ENCODE peak calls at places on chromosomes 12 and 14, in eight cellular contexts. A, K, D, U, T, W, Z and C are unnamed samples.

GRCh38 chr12:102120564-102120873 is 536 bp downstream of the PARPBP start:
- DNase-seq in A (no peak), K (no peak), D (no peak), U (no peak), T (no peak), W (no peak), Z (peak; percentile 20), C (no peak)

GRCh38 chr12:103905730-103906349 is 24.4 kb upstream of the HSP90B1 start:
- DNase-seq in A (no peak), K (no peak), D (no peak), U (no peak), T (no peak), W (no peak), Z (no peak), C (no peak)

GRCh38 chr12:128570191-128571065 is 253.3 kb downstream of the SLC15A4 start:
- DNase-seq in A (no peak), K (no peak), D (no peak), U (no peak), T (no peak), W (peak; percentile 14), Z (no peak), C (no peak)

GRCh38 chr12:90024261-90024660 is 315.6 kb upstream of the ATP2B1 start:
- DNase-seq in A (no peak), K (no peak), D (no peak), U (no peak), T (no peak), W (no peak), Z (peak; percentile 3), C (peak; percentile 42)

GRCh38 chr12:124334266-124334665 is 39.4 kb downstream of the RFLNA start:
- DNase-seq in A (no peak), K (no peak), D (no peak), U (no peak), T (no peak), W (no peak), Z (no peak), C (no peak)

GRCh38 chr12:84637926-84638325 is 274.7 kb downstream of the SLC6A15 start:
- DNase-seq in A (no peak), K (no peak), D (no peak), U (no peak), T (no peak), W (no peak), Z (no peak), C (peak; percentile 45)

GRCh38 chr14:97640031-97640430 is 842.8 kb downstream of the VRK1 start:
- DNase-seq in A (no peak), K (no peak), D (no peak), U (no peak), T (no peak), W (no peak), Z (no peak), C (no peak)

GRCh38 chr14:98498019-98498885 is 773.7 kb downstream of the BCL11B start:
- DNase-seq in A (peak; percentile 19), K (no peak), D (no peak), U (no peak), T (no peak), W (no peak), Z (no peak), C (no peak)

GRCh38 chr12:96189781-96190180 is 4.4 kb upstream of the ELK3 start:
- DNase-seq in A (no peak), K (no peak), D (no peak), U (no peak), T (no peak), W (no peak), Z (no peak), C (no peak)

GRCh38 chr12:131122631-131123030 is 168.9 kb downstream of the ADGRD1 start:
- DNase-seq in A (no peak), K (no peak), D (no peak), U (no peak), T (no peak), W (no peak), Z (no peak), C (no peak)

GRCh38 chr12:8065991-8066594 is at the start of gene C3AR1:
- DNase-seq in A (no peak), K (no peak), D (peak; percentile 18), U (peak; percentile 46), T (no peak), W (peak; percentile 44), Z (no peak), C (peak; percentile 79)
- TF ChIP-seq POLR2A in A (no peak), K (no peak), D (no peak), U (no peak), T (peak; percentile 34), W (peak; percentile 71), Z (no peak), C (no peak)

GRCh38 chr14:55780156-55780946 is 200.3 kb downstream of the KTN1 start:
- DNase-seq in A (peak; percentile 52), K (no peak), D (no peak), U (peak; percentile 16), T (peak; percentile 17), W (no peak), Z (no peak), C (peak; percentile 33)

GRCh38 chr14:55777867-55778266 is 197.9 kb downstream of the KTN1 start:
- DNase-seq in A (no peak), K (no peak), D (no peak), U (no peak), T (no peak), W (no peak), Z (no peak), C (no peak)

GRCh38 chr14:55781046-55781445 is 201.0 kb downstream of the KTN1 start:
- DNase-seq in A (no peak), K (no peak), D (no peak), U (no peak), T (no peak), W (no peak), Z (no peak), C (no peak)

DNA sequence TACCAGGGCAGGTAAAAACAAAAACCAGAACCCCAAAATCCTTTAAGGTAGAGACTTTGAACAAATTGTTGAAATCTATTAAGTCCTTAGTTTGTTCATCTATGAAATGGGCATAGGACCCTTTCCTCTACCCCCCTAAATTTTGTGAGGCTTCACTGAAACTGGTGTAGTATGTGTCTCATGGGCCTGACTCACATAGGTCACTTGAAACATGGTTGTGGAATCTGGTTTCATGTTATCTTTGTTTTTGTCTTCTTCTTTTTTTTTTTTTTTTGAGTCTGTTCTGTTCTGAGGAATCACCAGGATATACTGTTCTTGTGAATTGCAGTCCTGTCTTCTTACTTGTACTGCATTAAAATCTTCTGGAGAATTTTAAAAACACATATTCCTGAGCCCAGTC is 202.2 kb downstream of the KTN1 start:
- DNase-seq in A (no peak), K (no peak), D (no peak), U (no peak), T (no peak), W (no peak), Z (no peak), C (peak; percentile 46)
- TF ChIP-seq POLR2A in A (no peak), K (no peak), D (no peak), U (no peak), T (no peak), W (no peak), Z (no peak), C (no peak)

DNA sequence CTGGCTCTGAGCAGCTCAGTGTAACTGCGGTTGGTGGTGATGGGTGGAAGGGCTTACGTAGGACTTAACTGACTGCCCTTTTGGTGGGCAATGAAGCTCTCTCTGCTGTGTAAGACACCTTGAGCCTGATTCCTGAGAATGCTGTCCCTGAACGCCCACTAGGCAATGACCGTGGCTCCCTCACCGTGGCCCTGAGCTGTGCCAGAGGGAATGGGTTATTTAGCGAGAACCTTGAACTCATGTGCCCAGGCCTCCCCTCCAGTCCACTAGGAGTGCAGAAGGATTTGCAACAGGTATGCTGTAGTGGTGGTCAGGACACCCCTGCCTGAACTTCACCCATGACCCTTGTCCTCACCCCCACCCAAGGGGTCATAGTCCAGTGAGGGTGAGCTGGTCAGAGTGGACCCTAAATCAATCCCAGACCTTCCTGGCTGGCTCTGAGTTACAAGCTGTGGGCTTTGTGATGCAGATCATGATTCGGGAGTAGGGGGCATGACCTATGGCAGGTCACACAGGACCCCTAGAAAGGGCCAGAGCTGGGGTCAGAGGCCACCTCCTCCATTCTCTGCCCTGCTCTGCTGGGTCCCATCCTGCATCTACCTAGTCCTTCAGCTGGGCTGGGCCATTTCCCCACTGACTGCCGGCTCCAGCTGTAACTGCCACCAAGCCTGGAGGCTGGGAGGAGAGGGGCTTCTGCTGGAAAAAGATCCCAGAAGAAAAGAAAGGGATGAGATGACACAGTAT is 14.5 kb upstream of the ANKRD33 start:
- DNase-seq in A (no peak), K (no peak), D (no peak), U (no peak), T (no peak), W (no peak), Z (no peak), C (no peak)
- TF ChIP-seq POLR2A in A (no peak), K (no peak), D (no peak), U (no peak), T (no peak), W (no peak), Z (no peak), C (no peak)

GRCh38 chr12:11836282-11836963 is 186.9 kb downstream of the ETV6 start:
- DNase-seq in A (no peak), K (no peak), D (no peak), U (no peak), T (peak; percentile 29), W (peak; percentile 71), Z (no peak), C (no peak)
- TF ChIP-seq POLR2A in A (no peak), K (no peak), D (no peak), U (no peak), T (no peak), W (no peak), Z (no peak), C (no peak)

DNA sequence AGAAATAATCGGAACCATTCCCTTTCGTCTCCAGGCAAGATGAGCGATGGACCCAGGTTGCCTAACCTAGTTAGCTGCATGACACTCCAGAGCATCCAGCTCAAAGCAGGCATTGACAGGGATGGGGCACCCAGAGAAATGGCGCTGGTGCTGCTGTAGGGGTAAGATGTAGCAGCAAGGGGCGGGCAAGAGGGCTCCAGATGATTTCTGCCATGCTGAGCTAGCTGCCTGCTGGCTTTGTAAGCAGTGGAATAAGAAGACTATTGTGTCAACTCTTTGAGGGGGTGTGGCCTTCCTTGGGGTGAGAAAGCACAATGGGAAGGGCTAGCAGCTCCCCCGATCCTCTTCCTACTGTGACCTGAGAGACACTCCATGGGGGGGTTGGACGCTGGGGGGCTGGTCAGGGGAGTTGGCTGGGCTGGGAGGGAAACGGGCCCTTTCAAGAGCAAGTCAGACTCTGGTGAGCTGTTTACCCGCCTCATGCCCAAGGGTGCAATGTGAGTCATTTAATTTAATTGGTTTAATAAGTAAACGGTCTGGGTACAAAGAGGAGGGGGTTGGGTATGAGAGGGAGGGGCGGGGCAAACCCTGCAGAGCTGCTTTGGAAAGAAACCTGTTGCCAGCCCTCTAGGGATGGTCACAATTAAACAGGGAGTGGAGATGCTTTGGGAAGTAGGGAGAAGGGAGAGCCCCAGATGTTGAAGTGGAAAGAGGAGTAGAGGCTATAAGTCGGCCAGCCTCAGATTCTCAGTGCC is 50.5 kb downstream of the B4GALNT3 start:
- DNase-seq in A (peak; percentile 33), K (no peak), D (no peak), U (no peak), T (no peak), W (peak; percentile 78), Z (no peak), C (no peak)
- TF ChIP-seq POLR2A in A (no peak), K (no peak), D (no peak), U (no peak), T (no peak), W (peak; percentile 54), Z (no peak), C (no peak)

GRCh38 chr12:29566441-29566840 is 69.0 kb upstream of the OVCH1 start:
- DNase-seq in A (no peak), K (no peak), D (no peak), U (peak; percentile 13), T (no peak), W (no peak), Z (no peak), C (peak; percentile 37)
- TF ChIP-seq POLR2A in A (no peak), K (no peak), D (no peak), U (no peak), T (no peak), W (no peak), Z (no peak), C (no peak)